ENCODE peak calls at places on chromosomes 1 and 21, in seven cellular contexts. W is colonic mucosa, U is astrocyte, V is keratinocyte, C is neuronal stem cell, Q is PC-3, L is SK-N-SH. F is an unnamed sample.

GRCh38 chr21:44902268-44903053 is 18.2 kb downstream of the ITGB2 start:
- DNase-seq in W (no peak), Q (no peak), U (no peak), L (no peak), V (no peak), C (no peak), F (no peak)

GRCh38 chr21:29749957-29750356 is 189.8 kb downstream of the GRIK1 start:
- DNase-seq in C (no peak), L (no peak), V (no peak), U (no peak), Q (no peak), W (no peak), F (no peak)

GRCh38 chr1:18854331-18855025 is 5.0 kb downstream of the TAS1R2 start:
- DNase-seq in V (no peak), L (no peak), Q (no peak), C (no peak), W (no peak), U (no peak), F (no peak)

GRCh38 chr1:84385347-84385746 is 12.9 kb upstream of the DNASE2B start:
- DNase-seq in U (no peak), Q (no peak), C (no peak), V (no peak), W (no peak), L (no peak), F (no peak)

GRCh38 chr21:42921912-42922311 is 3.5 kb downstream of the ERVH48-1 start:
- DNase-seq in V (no peak), L (no peak), C (no peak), Q (no peak), W (no peak), U (no peak), F (no peak)

GRCh38 chr1:23103001-23103879 is 65.4 kb downstream of the LUZP1 start:
- DNase-seq in V (no peak), U (peak; percentile 55), L (no peak), W (peak; percentile 50), C (no peak), Q (peak; percentile 88), F (peak; percentile 12)

GRCh38 chr1:69777423-69777822 is 209.7 kb downstream of the LRRC7 start:
- DNase-seq in Q (no peak), C (no peak), V (no peak), U (no peak), L (no peak), W (no peak), F (no peak)

GRCh38 chr1:36162680-36163079 is 6.7 kb downstream of the MAP7D1 start:
- DNase-seq in C (no peak), L (no peak), W (no peak), V (no peak), Q (no peak), U (no peak), F (no peak)

GRCh38 chr1:231636157-231636556 is 9.6 kb downstream of the DISC1 start:
- DNase-seq in V (no peak), W (no peak), U (peak; percentile 70), Q (peak; percentile 56), C (no peak), L (no peak), F (peak; percentile 51)

GRCh38 chr1:19163261-19163660 is 46.8 kb downstream of the UBR4 start:
- DNase-seq in C (no peak), U (peak; percentile 77), Q (peak; percentile 73), W (no peak), V (no peak), L (no peak), F (no peak)

GRCh38 chr1:110877364-110877763 is 4.4 kb downstream of the CD53 start:
- DNase-seq in U (no peak), V (no peak), L (no peak), Q (no peak), C (no peak), W (no peak), F (no peak)

GRCh38 chr1:200739499-200740290 is 1.0 kb downstream of the CAMSAP2 start:
- DNase-seq in Q (peak; percentile 45), C (no peak), L (no peak), U (peak; percentile 21), W (peak; percentile 41), V (no peak), F (peak; percentile 40)

GRCh38 chr1:6922096-6922931 is 137.1 kb downstream of the CAMTA1 start:
- DNase-seq in U (peak; percentile 89), L (peak; percentile 63), V (no peak), W (peak; percentile 32), C (no peak), Q (no peak), F (no peak)

GRCh38 chr1:154488942-154489341 is 13.1 kb upstream of the TDRD10 start:
- DNase-seq in C (no peak), Q (no peak), V (no peak), W (no peak), U (no peak), L (no peak), F (no peak)

GRCh38 chr1:163264256-163264655 is 57.5 kb upstream of the NUF2 start:
- DNase-seq in V (no peak), W (no peak), Q (peak; percentile 17), L (no peak), C (no peak), U (peak; percentile 18), F (no peak)

GRCh38 chr21:35843911-35844667 is 216.2 kb downstream of the SETD4 start:
- DNase-seq in Q (no peak), U (no peak), C (no peak), V (no peak), L (no peak), W (no peak), F (no peak)

GRCh38 chr1:36924282-36924791 is 110.0 kb downstream of the GRIK3 start:
- DNase-seq in U (no peak), W (peak; percentile 24), Q (peak; percentile 60), V (no peak), L (peak; percentile 38), C (peak; percentile 93), F (peak; percentile 16)

GRCh38 chr1:246221390-246222240 is 285.5 kb downstream of the SMYD3 start:
- DNase-seq in Q (no peak), U (no peak), L (no peak), C (no peak), W (no peak), V (no peak), F (no peak)

GRCh38 chr21:44575307-44576024 is 1.9 kb downstream of the KRTAP10-4 start:
- DNase-seq in U (no peak), V (no peak), C (no peak), L (no peak), Q (no peak), W (no peak), F (no peak)

GRCh38 chr1:203143671-203144070 is 16.1 kb downstream of the ADORA1 start:
- DNase-seq in V (no peak), L (no peak), U (no peak), Q (no peak), W (no peak), C (no peak), F (no peak)

GRCh38 chr21:35282944-35283343 is 233.8 kb upstream of the RUNX1 start:
- DNase-seq in L (no peak), C (no peak), U (no peak), Q (no peak), W (no peak), V (no peak), F (peak; percentile 41)

GRCh38 chr1:8666394-8667167 is 150.9 kb downstream of the RERE start:
- DNase-seq in C (no peak), W (no peak), Q (peak; percentile 72), U (no peak), V (no peak), L (no peak), F (no peak)

GRCh38 chr21:28754127-28754611 is 238.5 kb downstream of the LTN1 start:
- DNase-seq in V (no peak), U (peak; percentile 93), W (no peak), L (no peak), Q (no peak), C (no peak), F (peak; percentile 81)

GRCh38 chr1:101260531-101260930 is 23.7 kb downstream of the S1PR1 start:
- DNase-seq in Q (peak; percentile 79), W (no peak), C (no peak), U (peak; percentile 42), V (no peak), L (no peak), F (no peak)
- H3K9ac ChIP-seq in Q (peak overlapping the region; percentile 35), W (no peak overlapping the region), C (no peak overlapping the region), U (peak overlapping the region; percentile 48), V (no peak overlapping the region), L (no peak overlapping the region), F (no peak overlapping the region)

GRCh38 chr1:150561830-150562367 is 12.7 kb downstream of the ADAMTSL4 start:
- DNase-seq in L (peak; percentile 86), Q (peak; percentile 91), W (peak; percentile 96), C (peak; percentile 81), V (no peak), U (peak; percentile 89), F (peak; percentile 93)

GRCh38 chr1:150563340-150564038 is 14.3 kb downstream of the ADAMTSL4 start:
- DNase-seq in L (peak; percentile 25), U (no peak), C (no peak), Q (peak; percentile 48), W (peak; percentile 77), V (no peak), F (no peak)

GRCh38 chr1:150566589-150567340 is 12.6 kb downstream of the MCL1 start:
- DNase-seq in U (no peak), V (no peak), L (no peak), Q (no peak), W (no peak), C (no peak), F (no peak)

GRCh38 chr1:150562384-150563339 is 13.5 kb downstream of the ADAMTSL4 start:
- DNase-seq in L (no peak), W (peak; percentile 67), C (no peak), U (no peak), V (no peak), Q (peak; percentile 28), F (peak; percentile 77)

GRCh38 chr1:150564051-150564991 is 15.1 kb downstream of the MCL1 start:
- DNase-seq in W (no peak), L (no peak), C (no peak), V (no peak), U (no peak), Q (no peak), F (no peak)
- H3K9ac ChIP-seq in W (peak overlapping the region; percentile 98), L (peak overlapping the region; percentile 50), C (no peak overlapping the region), V (peak overlapping the region; percentile 54), U (peak overlapping the region; percentile 99), Q (no peak overlapping the region), F (no peak overlapping the region)

DNA sequence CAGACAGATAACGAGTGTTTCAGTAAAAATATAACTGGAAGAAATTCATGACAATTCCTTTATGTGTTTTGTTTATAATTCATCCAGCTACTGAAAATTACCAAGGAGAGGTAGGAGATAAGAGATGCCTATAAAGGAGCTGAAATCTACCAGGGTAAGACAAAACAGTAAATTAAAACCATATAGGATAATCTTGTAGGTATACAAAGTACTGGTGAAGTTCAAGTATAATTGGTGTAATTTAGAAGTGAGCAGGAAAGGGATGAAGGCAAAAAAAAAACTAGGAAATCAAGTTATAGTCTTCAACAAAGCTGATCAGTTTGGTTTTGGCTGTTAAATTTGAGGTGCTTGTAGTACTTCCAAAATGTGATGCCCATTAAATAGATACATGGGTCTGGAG is 1.2 kb upstream of the WARS2 start:
- DNase-seq in W (no peak), U (no peak), C (no peak), Q (no peak), L (no peak), V (no peak), F (no peak)
- H3K9ac ChIP-seq in W (no peak overlapping the region), U (no peak overlapping the region), C (no peak overlapping the region), Q (peak overlapping the region; percentile 96), L (no peak overlapping the region), V (no peak overlapping the region), F (no peak overlapping the region)

DNA sequence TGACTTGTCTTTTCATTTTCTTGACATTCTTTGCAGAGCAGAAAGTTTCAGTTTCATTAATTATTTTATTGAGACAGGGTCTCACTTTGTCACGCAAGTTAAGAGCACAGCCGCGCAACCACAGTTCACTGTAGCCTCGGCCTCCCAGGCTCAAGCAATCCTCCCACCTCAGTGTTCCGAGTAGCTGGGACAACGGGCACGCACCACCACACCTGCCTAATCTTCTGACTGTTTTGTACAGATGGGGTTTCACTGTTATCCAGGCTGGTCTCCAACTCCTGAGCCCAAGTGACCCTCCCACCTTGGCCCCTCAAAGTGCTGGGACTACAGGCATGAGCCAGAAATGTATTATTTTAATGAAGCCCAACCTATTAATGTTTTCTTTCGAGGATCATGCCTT is 3.0 kb upstream of the SPATC1L start:
- DNase-seq in Q (no peak), L (no peak), W (no peak), U (no peak), C (no peak), V (no peak), F (no peak)
- H3K9ac ChIP-seq in Q (no peak overlapping the region), L (no peak overlapping the region), W (no peak overlapping the region), U (no peak overlapping the region), C (no peak overlapping the region), V (no peak overlapping the region), F (no peak overlapping the region)

F was measured in trophoblast cell.